ENCODE peak calls at places on chromosomes 13 and 19, in nine cellular contexts. Y is AG10803, W is pancreas, B is fibroblast of mammary gland, T is lung, U is sigmoid colon, N is adrenal gland, I is fibroblast of lung, M is psoas muscle. S is an unnamed sample.

GRCh38 chr19:16233081-16233776 is 35.5 kb downstream of the AP1M1 start:
- DNase-seq in B (no peak), Y (no peak), T (no peak), U (no peak), M (no peak), W (no peak), N (no peak), I (no peak), S (no peak)

GRCh38 chr19:47351545-47351944 is 2.4 kb downstream of the DHX34 start:
- DNase-seq in Y (peak), U (no peak), M (no peak), N (no peak), B (peak), W (no peak), T (no peak), I (peak), S (peak)

GRCh38 chr19:49553451-49554271 is 25.9 kb downstream of the RCN3 start:
- DNase-seq in W (peak), N (no peak), B (peak), M (no peak), I (peak), Y (peak), U (no peak), T (no peak), S (peak)

GRCh38 chr13:110524484-110525254 is 36.9 kb downstream of the RAB20 start:
- DNase-seq in W (no peak), Y (no peak), M (no peak), U (peak), B (no peak), I (no peak), T (no peak), N (no peak), S (no peak)

GRCh38 chr13:95023405-95023804 is 277.8 kb downstream of the ABCC4 start:
- DNase-seq in N (no peak), M (no peak), I (no peak), Y (no peak), U (no peak), T (no peak), W (no peak), B (peak), S (no peak)

GRCh38 chr13:88142653-88143052 is 471.5 kb downstream of the SLITRK5 start:
- DNase-seq in U (no peak), Y (no peak), W (no peak), M (no peak), B (no peak), I (no peak), T (no peak), N (no peak), S (no peak)

GRCh38 chr13:20494656-20495055 is 31.0 kb downstream of the CRYL1 start:
- DNase-seq in M (no peak), B (no peak), Y (no peak), T (no peak), U (no peak), W (no peak), N (no peak), I (no peak), S (no peak)

GRCh38 chr19:47778954-47779351 is 450 bp downstream of the SELENOW start:
- DNase-seq in I (peak), Y (peak), B (peak), M (peak), U (peak), N (peak), W (peak), T (peak), S (peak)

GRCh38 chr13:77810430-77810829 is 108.2 kb downstream of the EDNRB start:
- DNase-seq in N (no peak), W (no peak), M (no peak), T (no peak), U (no peak), Y (peak), B (peak), I (peak), S (peak)

GRCh38 chr19:34676697-34677385 is at the start of gene SCGB2B2:
- DNase-seq in B (no peak), I (no peak), N (no peak), Y (no peak), U (no peak), M (no peak), W (peak), T (peak), S (no peak)

GRCh38 chr13:111860161-111860560 is 206.8 kb upstream of the SOX1 start:
- DNase-seq in U (no peak), B (no peak), N (no peak), Y (no peak), T (no peak), W (no peak), I (no peak), M (no peak), S (no peak)

GRCh38 chr19:58450836-58451357 is 525 bp upstream of the ZNF324B start:
- DNase-seq in U (no peak), I (no peak), N (no peak), T (no peak), M (no peak), W (peak), B (no peak), Y (no peak), S (no peak)

GRCh38 chr19:4870025-4870700 is 2.7 kb upstream of the PLIN3 start:
- DNase-seq in T (peak), Y (peak), U (no peak), M (peak), I (peak), N (peak), B (peak), W (peak), S (peak)

GRCh38 chr13:24725379-24725778 is 38.6 kb upstream of the RNF17 start:
- DNase-seq in W (no peak), N (no peak), B (no peak), U (no peak), T (no peak), M (no peak), I (no peak), Y (no peak), S (no peak)

GRCh38 chr19:39037194-39037593 is 4.8 kb upstream of the FBXO27 start:
- DNase-seq in M (no peak), I (no peak), U (no peak), W (no peak), N (no peak), T (no peak), B (no peak), Y (no peak), S (no peak)

GRCh38 chr19:39032164-39032918 is at the start of gene FBXO27:
- DNase-seq in U (no peak), M (no peak), Y (no peak), I (peak), B (no peak), W (peak), N (no peak), T (peak), S (peak)

GRCh38 chr19:39038098-39038497 is 5.7 kb upstream of the FBXO27 start:
- DNase-seq in Y (peak), I (peak), T (peak), U (no peak), W (peak), B (peak), M (no peak), N (no peak), S (peak)
- TF ChIP-seq CTCF in Y (peak), I (no peak), T (no peak), U (no peak), W (no peak), B (peak), M (no peak), N (no peak), S (peak)

DNA sequence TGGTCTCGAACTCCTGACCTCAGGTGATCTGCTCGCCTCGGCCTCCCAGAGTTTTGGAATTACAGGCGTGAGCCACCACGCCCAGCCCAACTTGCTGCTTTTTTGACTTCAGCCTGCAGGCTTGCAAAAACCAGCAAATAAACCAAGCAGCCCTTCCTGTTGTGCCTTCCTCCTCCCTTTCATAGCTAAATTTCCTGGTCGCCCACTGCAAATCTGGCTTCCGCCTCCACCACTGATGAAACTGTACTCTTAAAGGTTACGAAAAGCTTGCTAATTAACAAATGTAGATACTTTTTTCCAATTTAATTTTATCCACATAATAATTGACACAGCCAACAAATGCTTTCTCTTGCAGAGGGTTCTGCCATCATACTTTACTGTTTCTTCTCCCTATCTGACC is 8.1 kb upstream of the RASL11A start:
- DNase-seq in T (no peak), Y (no peak), B (no peak), M (no peak), I (no peak), W (no peak), U (no peak), N (no peak), S (no peak)
- H3K4me3 ChIP-seq in T (no peak), Y (no peak), B (no peak), M (no peak), I (no peak), W (no peak), U (no peak), N (no peak), S (no peak)

GRCh38 chr19:36489920-36490415 is 607 bp upstream of the ZNF566 start:
- DNase-seq in M (peak), T (no peak), W (peak), U (no peak), I (peak), B (peak), N (peak), Y (peak), S (peak)

GRCh38 chr19:36488118-36488815 is 1.1 kb downstream of the ZNF566 start:
- DNase-seq in U (no peak), N (no peak), Y (no peak), T (no peak), I (peak), B (no peak), M (no peak), W (no peak), S (no peak)

GRCh38 chr19:36489139-36489919 is at the start of gene ZNF566:
- DNase-seq in N (peak), I (peak), W (peak), B (peak), T (peak), Y (peak), M (peak), U (peak), S (peak)

GRCh38 chr19:36483653-36484052 is 5.7 kb downstream of the ZNF566 start:
- DNase-seq in M (no peak), T (no peak), I (no peak), N (no peak), Y (no peak), U (no peak), B (no peak), W (no peak), S (no peak)

DNA sequence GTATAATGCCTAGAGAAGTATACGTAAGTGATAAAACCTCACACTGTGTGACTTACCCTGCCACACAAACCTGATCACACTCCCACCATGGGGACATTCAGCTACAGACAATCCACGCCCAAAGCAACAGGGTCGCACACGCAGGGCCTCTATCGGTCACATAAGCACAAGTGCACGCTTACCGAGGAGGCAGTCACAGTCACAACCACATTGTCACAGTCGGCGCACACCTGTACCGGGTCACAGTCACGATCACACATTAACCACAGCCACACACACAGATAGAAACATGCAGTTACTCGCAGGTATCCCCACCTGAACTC is 584 bp downstream of the ZNF566 start:
- DNase-seq in W (no peak), U (no peak), Y (peak), I (no peak), M (no peak), T (no peak), N (no peak), B (peak), S (no peak)
- TF ChIP-seq CTCF in W (no peak), U (no peak), Y (peak), I (no peak), M (no peak), T (no peak), N (peak), B (no peak), S (no peak)

DNA sequence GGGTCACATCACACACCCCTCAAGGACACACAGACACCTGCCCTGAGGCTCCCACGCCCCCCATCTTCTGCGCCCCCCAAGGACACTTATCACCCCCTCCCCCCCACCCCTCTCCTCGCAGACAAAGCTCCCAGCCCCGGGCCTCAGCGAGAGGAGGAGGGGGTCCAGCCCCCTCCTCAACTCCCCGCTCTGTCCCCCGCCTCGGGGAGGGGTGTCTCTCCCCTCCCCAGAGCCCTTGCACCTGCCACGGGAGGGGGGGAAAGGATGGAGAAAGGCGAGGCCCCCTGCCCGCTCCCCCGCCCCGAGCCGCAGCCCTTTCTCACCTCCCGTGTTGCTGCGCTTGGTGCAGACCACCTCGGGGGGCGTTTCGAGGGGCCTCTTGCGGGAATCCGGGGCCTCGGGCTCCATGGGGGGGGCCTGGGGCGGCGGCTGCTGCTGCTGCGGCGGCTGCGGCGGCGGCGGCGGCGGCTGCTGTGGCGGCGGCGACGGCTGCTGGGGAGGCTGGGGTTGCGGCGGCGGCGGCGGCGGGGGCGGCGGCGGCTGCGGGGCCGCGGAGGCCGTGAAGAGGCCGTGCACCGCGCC is 630 bp downstream of the NOVA2 start:
- DNase-seq in U (no peak), W (no peak), B (no peak), M (no peak), Y (no peak), N (no peak), I (no peak), T (no peak), S (no peak)
- H3K4me3 ChIP-seq in U (peak), W (no peak), B (no peak), M (peak), Y (no peak), N (peak), I (no peak), T (peak), S (no peak)

GRCh38 chr13:27728271-27728670 is 64.0 kb upstream of the GSX1 start:
- DNase-seq in T (no peak), I (no peak), W (no peak), B (no peak), U (no peak), M (no peak), N (no peak), Y (no peak), S (peak)
- TF ChIP-seq CTCF in T (no peak), I (no peak), W (no peak), B (no peak), U (no peak), M (no peak), N (no peak), Y (no peak), S (no peak)

GRCh38 chr19:27876489-27876888 is 1336.5 kb downstream of the UQCRFS1 start:
- DNase-seq in U (no peak), M (no peak), T (no peak), W (no peak), N (no peak), I (no peak), Y (no peak), B (no peak), S (no peak)
- H3K4me3 ChIP-seq in U (no peak), M (no peak), T (no peak), W (no peak), N (no peak), I (no peak), Y (no peak), B (no peak), S (no peak)